ENCODE peak calls at places on chromosomes 7 and 10, in nine cellular contexts. F is A549; M is tibial nerve; H is hepatocyte; Y is fibroblast of lung; C is colonic mucosa; D is CD4-positive, CD25-positive, alpha-beta regulatory T cell; J is CD4-positive, alpha-beta memory T cell; S is tibial artery. W is an unnamed sample.

GRCh38 chr7:112622159-112622715 is 141.4 kb downstream of the LSMEM1 start:
- DNase-seq in C (no peak), S (no peak), H (no peak), D (no peak), M (no peak), J (no peak), F (no peak), Y (no peak), W (no peak)

GRCh38 chr10:74058658-74059057 is 60.7 kb downstream of the VCL start:
- DNase-seq in S (no peak), C (no peak), M (no peak), J (peak; percentile 30), H (peak; percentile 59), F (peak; percentile 61), D (peak; percentile 25), Y (no peak), W (peak; percentile 18)

GRCh38 chr7:129771928-129772479 is 160.5 kb downstream of the NRF1 start:
- DNase-seq in D (no peak), Y (no peak), H (no peak), C (no peak), M (no peak), S (no peak), J (no peak), F (no peak), W (no peak)

GRCh38 chr7:31327071-31327470 is 13.5 kb downstream of the NEUROD6 start:
- DNase-seq in F (no peak), D (no peak), J (no peak), S (no peak), C (no peak), M (no peak), H (peak; percentile 74), Y (peak; percentile 79), W (no peak)

GRCh38 chr10:72353028-72353962 is 1.4 kb downstream of the DNAJB12 start:
- DNase-seq in D (no peak), C (no peak), M (no peak), J (no peak), H (peak; percentile 66), F (peak; percentile 40), Y (peak; percentile 31), S (no peak), W (no peak)

GRCh38 chr7:135620980-135621850 is 41.1 kb upstream of the STMP1 start:
- DNase-seq in F (peak; percentile 75), M (peak; percentile 80), C (peak; percentile 39), S (peak; percentile 52), Y (peak; percentile 89), D (peak; percentile 37), J (peak; percentile 41), H (peak; percentile 87), W (no peak)

GRCh38 chr7:36535866-36536664 is 146.4 kb downstream of the ANLN start:
- DNase-seq in S (no peak), M (no peak), F (no peak), D (no peak), J (no peak), C (no peak), Y (peak; percentile 80), H (no peak), W (no peak)

GRCh38 chr10:125020386-125020785 is 78.5 kb downstream of the ZRANB1 start:
- DNase-seq in M (no peak), Y (no peak), F (no peak), J (no peak), C (no peak), S (no peak), H (no peak), D (no peak), W (no peak)

GRCh38 chr7:74214816-74215630 is 5.2 kb downstream of the LAT2 start:
- DNase-seq in D (no peak), C (no peak), M (no peak), Y (no peak), J (no peak), H (no peak), F (no peak), S (no peak), W (no peak)

GRCh38 chr7:135335628-135336139 is 102.0 kb downstream of the STRA8 start:
- DNase-seq in M (peak; percentile 51), Y (peak; percentile 54), F (peak; percentile 81), H (peak; percentile 91), S (peak; percentile 41), D (peak; percentile 16), C (peak; percentile 76), J (peak; percentile 23), W (no peak)

GRCh38 chr7:137882806-137883205 is 36.0 kb upstream of the DGKI start:
- DNase-seq in Y (peak; percentile 80), H (no peak), F (no peak), J (no peak), C (no peak), D (no peak), S (no peak), M (no peak), W (no peak)

DNA sequence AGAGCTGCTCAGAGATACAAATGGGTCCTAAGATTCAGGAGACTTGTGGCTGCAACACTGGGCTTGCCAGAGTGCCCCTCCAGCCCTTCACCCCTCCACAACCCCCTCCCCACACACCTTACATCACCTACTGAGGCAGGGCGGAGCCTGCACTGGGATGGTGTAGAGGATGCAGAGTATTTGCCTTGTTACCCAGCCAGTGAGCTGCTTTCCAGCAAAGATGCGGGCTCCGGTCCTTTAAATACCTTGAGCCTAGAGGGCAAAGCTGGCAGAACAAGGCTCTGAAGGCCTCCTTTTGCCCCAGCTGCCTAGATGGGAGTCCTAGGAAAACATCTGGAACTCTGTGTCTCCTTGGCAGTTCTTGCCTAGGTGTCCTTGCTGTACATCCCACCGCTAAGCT is 34.6 kb downstream of the KAZALD1 start:
- DNase-seq in C (no peak), Y (no peak), J (no peak), D (no peak), S (no peak), H (no peak), M (no peak), F (no peak), W (no peak)
- H3K9me3 ChIP-seq in C (no peaks in the 10 kb centered on the region), Y (no peaks in the 10 kb centered on the region), J (no peaks in the 10 kb centered on the region), D (no peaks in the 10 kb centered on the region), S (no peaks in the 10 kb centered on the region), H (no peaks in the 10 kb centered on the region), M (no peaks in the 10 kb centered on the region), F (no peaks in the 10 kb centered on the region), W (no peaks in the 10 kb centered on the region)

GRCh38 chr10:131833446-131834080 is 67.2 kb upstream of the PPP2R2D start:
- DNase-seq in C (no peak), M (no peak), S (peak; percentile 15), F (no peak), Y (no peak), D (no peak), H (no peak), J (no peak), W (no peak)
- H3K9me3 ChIP-seq in C (no peaks in the 10 kb centered on the region), M (no peaks in the 10 kb centered on the region), S (peaks cover 19% of the 10 kb centered on the region), F (no peaks in the 10 kb centered on the region), Y (no peaks in the 10 kb centered on the region), D (no peaks in the 10 kb centered on the region), H (no peaks in the 10 kb centered on the region), J (no peaks in the 10 kb centered on the region), W (no peaks in the 10 kb centered on the region)

GRCh38 chr7:5070206-5070605 is 24.5 kb downstream of the RBAK start:
- DNase-seq in S (no peak), D (no peak), H (no peak), C (no peak), J (no peak), Y (no peak), M (no peak), F (no peak), W (no peak)

GRCh38 chr7:5063698-5064097 is 18.0 kb downstream of the RBAK start:
- DNase-seq in J (no peak), M (no peak), H (no peak), S (no peak), D (no peak), C (no peak), Y (no peak), F (no peak), W (no peak)

GRCh38 chr7:5065107-5065407 is 19.4 kb downstream of the RBAK start:
- DNase-seq in D (no peak), S (no peak), H (no peak), M (no peak), J (no peak), F (no peak), Y (no peak), C (no peak), W (no peak)

GRCh38 chr7:5064391-5065106 is 18.9 kb downstream of the RBAK start:
- DNase-seq in M (no peak), Y (peak; percentile 34), D (no peak), J (no peak), H (no peak), C (no peak), F (peak; percentile 61), S (no peak), W (no peak)
- H3K9me3 ChIP-seq in M (peaks cover 30% of the 10 kb centered on the region), Y (peaks cover 15% of the 10 kb centered on the region), D (peaks cover 89% of the 10 kb centered on the region), J (peaks cover 23% of the 10 kb centered on the region), H (peaks cover 84% of the 10 kb centered on the region), C (peaks cover 21% of the 10 kb centered on the region), F (peaks cover 98% of the 10 kb centered on the region), S (peaks cover 92% of the 10 kb centered on the region), W (peaks cover 67% of the 10 kb centered on the region)

DNA sequence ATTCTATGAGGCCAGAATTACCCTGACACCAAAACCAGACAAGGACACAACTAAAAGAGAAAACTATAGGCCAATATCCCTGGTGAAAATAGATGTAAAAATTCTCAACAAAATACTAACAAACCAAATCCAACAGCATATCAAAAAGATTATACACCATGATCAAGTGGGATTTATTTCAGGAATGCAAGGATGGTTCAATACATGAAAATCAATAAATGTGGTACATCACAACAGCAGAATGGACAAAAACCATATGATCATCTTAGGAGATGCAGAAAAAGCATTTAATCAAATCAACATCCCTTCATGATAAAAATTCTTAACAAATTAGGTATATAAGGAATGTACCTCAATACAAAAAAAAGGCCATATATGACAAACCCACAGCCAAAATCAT is 5.6 kb upstream of the SCART1 start:
- DNase-seq in J (no peak), M (no peak), S (no peak), D (no peak), C (no peak), F (no peak), Y (no peak), H (no peak), W (no peak)
- H3K9me3 ChIP-seq in J (no peaks in the 10 kb centered on the region), M (no peaks in the 10 kb centered on the region), S (peaks cover 29% of the 10 kb centered on the region), D (peaks cover 27% of the 10 kb centered on the region), C (peaks cover 10% of the 10 kb centered on the region), F (peaks cover 47% of the 10 kb centered on the region), Y (no peaks in the 10 kb centered on the region), H (peaks cover 17% of the 10 kb centered on the region), W (peaks cover 5% of the 10 kb centered on the region)

DNA sequence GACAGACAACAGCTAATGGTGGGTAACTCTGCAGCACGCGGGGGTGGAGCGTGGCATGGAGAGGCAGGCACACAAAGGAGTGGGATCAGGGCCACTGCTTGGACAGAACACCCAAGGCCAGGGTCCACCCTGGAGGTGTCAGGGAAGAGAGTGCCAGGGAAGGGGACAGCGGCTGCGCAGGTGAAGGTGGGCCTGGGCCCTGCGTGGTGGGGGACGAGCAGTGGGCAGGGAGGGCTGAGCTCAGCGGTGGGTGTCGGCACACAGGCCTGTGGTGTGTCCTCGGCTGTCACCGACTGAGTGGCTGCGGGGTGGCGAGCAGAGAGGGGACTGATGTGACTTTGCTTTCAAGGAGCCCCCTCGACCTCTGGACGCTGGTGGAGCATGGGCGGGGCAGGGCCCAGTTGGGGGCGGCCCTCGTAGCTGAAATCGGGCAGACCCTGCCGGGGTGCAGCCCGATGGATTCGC is 8.4 kb upstream of the SCART1 start:
- DNase-seq in S (no peak), F (no peak), H (no peak), M (no peak), C (peak; percentile 16), J (no peak), Y (no peak), D (no peak), W (no peak)
- H3K9me3 ChIP-seq in S (peaks cover 29% of the 10 kb centered on the region), F (peaks cover 47% of the 10 kb centered on the region), H (peaks cover 17% of the 10 kb centered on the region), M (no peaks in the 10 kb centered on the region), C (peaks cover 10% of the 10 kb centered on the region), J (no peaks in the 10 kb centered on the region), Y (no peaks in the 10 kb centered on the region), D (peaks cover 27% of the 10 kb centered on the region), W (peaks cover 5% of the 10 kb centered on the region)

W was measured in T-helper 17 cell.